ENCODE peak calls at places on chromosomes 13 and 19, in ten cellular contexts. K, H, N, V, Z, M, B, D, X and A are unnamed samples.

GRCh38 chr19:39953915-39954314 is 17.1 kb upstream of the PSMC4 start:
- DNase-seq in M (no peak), D (no peak), V (no peak), N (no peak), K (no peak), Z (no peak), H (no peak), B (no peak), X (no peak), A (no peak)

GRCh38 chr19:36417752-36418286 is 625 bp downstream of the ZFP82 start:
- DNase-seq in N (no peak), X (peak), B (no peak), V (no peak), M (no peak), D (peak), K (no peak), Z (no peak), H (no peak), A (no peak)

GRCh38 chr19:49954933-49955332 is 6.0 kb downstream of the SIGLEC11 start:
- DNase-seq in H (no peak), Z (no peak), K (no peak), B (no peak), N (no peak), X (no peak), V (no peak), D (no peak), M (no peak), A (no peak)

GRCh38 chr19:45238556-45238955 is 6.7 kb downstream of the EXOC3L2 start:
- DNase-seq in N (no peak), B (no peak), X (no peak), V (no peak), M (no peak), D (no peak), K (no peak), Z (no peak), H (no peak), A (no peak)

GRCh38 chr13:31870511-31870910 is 131.2 kb downstream of the RXFP2 start:
- DNase-seq in B (no peak), X (no peak), D (no peak), M (no peak), H (no peak), V (no peak), K (no peak), N (no peak), Z (no peak), A (no peak)

GRCh38 chr19:47595937-47596336 is 13.0 kb upstream of the BICRA start:
- DNase-seq in N (no peak), D (no peak), Z (no peak), M (no peak), H (no peak), B (no peak), K (no peak), X (no peak), V (no peak), A (no peak)

GRCh38 chr13:113045214-113046007 is 60.2 kb upstream of the F7 start:
- DNase-seq in D (no peak), N (no peak), X (no peak), M (no peak), H (no peak), B (no peak), K (no peak), V (no peak), Z (no peak), A (no peak)

GRCh38 chr13:98910501-98910951 is 67.3 kb downstream of the DOCK9 start:
- DNase-seq in K (no peak), V (no peak), H (peak), B (no peak), D (no peak), N (no peak), X (peak), M (peak), Z (peak), A (no peak)

GRCh38 chr19:22619371-22619770 is 14.8 kb upstream of the ZNF492 start:
- DNase-seq in D (no peak), B (no peak), X (no peak), M (peak), K (no peak), H (no peak), Z (no peak), N (no peak), V (no peak), A (no peak)

GRCh38 chr13:49933511-49933910 is 2.6 kb downstream of the SPRYD7 start:
- DNase-seq in Z (no peak), V (no peak), N (no peak), D (no peak), K (no peak), X (no peak), H (no peak), M (no peak), B (no peak), A (no peak)

GRCh38 chr19:55146078-55146647 is 2.8 kb downstream of the TNNT1 start:
- DNase-seq in K (no peak), M (no peak), D (peak), X (peak), N (peak), V (no peak), Z (no peak), B (no peak), H (peak), A (peak)

GRCh38 chr19:47414469-47414868 is 4.9 kb downstream of the MEIS3 start:
- DNase-seq in M (no peak), Z (no peak), H (no peak), B (peak), X (no peak), K (no peak), N (no peak), V (no peak), D (peak), A (peak)

GRCh38 chr13:74274946-74275345 is 140.7 kb upstream of the KLF12 start:
- DNase-seq in X (no peak), Z (no peak), B (no peak), K (no peak), N (no peak), H (no peak), D (no peak), V (no peak), M (no peak), A (no peak)

GRCh38 chr13:82848766-82849165 is 1033.5 kb downstream of the SLITRK1 start:
- DNase-seq in B (no peak), V (no peak), M (no peak), K (no peak), Z (no peak), D (no peak), N (no peak), H (no peak), X (no peak), A (no peak)

GRCh38 chr13:49046002-49046401 is 70.3 kb downstream of the FNDC3A start:
- DNase-seq in N (no peak), Z (no peak), B (no peak), M (no peak), X (no peak), V (no peak), D (no peak), H (no peak), K (no peak), A (no peak)

GRCh38 chr19:1852294-1852646 is 4.0 kb upstream of the REXO1 start:
- DNase-seq in Z (no peak), D (peak), V (no peak), B (no peak), N (no peak), X (peak), M (no peak), K (no peak), H (no peak), A (peak)

GRCh38 chr13:26872444-26873173 is 112.0 kb upstream of the GPR12 start:
- DNase-seq in K (no peak), H (peak), V (peak), B (peak), Z (peak), N (no peak), X (peak), M (peak), D (peak), A (peak)

GRCh38 chr13:103730407-103730806 is 664.2 kb upstream of the SLC10A2 start:
- DNase-seq in M (peak), X (no peak), B (no peak), N (no peak), K (no peak), Z (no peak), H (no peak), D (no peak), V (no peak), A (no peak)

GRCh38 chr19:422213-422916 is 13.4 kb upstream of the C2CD4C start:
- DNase-seq in N (no peak), B (no peak), V (no peak), D (no peak), H (no peak), M (no peak), K (no peak), Z (no peak), X (no peak), A (no peak)

GRCh38 chr19:4889034-4889825 is 13.5 kb downstream of the ARRDC5 start:
- DNase-seq in K (peak), N (no peak), H (peak), Z (no peak), M (no peak), V (no peak), D (no peak), X (no peak), B (no peak), A (peak)

GRCh38 chr19:16429066-16429758 is 42.6 kb downstream of the EPS15L1 start:
- DNase-seq in Z (peak), H (peak), X (no peak), B (no peak), K (no peak), N (peak), V (no peak), M (peak), D (no peak), A (no peak)

GRCh38 chr19:35267818-35268545 is 780 bp upstream of the USF2 start:
- DNase-seq in Z (peak), K (peak), D (peak), M (peak), H (peak), X (peak), V (peak), N (peak), B (no peak), A (peak)

GRCh38 chr13:30049692-30050091 is 199.3 kb upstream of the UBL3 start:
- DNase-seq in N (no peak), H (no peak), B (no peak), V (no peak), M (peak), X (peak), K (no peak), D (no peak), Z (no peak), A (no peak)

GRCh38 chr19:53182202-53182601 is 11.0 kb downstream of the ZNF665 start:
- DNase-seq in X (no peak), N (no peak), K (peak), Z (no peak), M (no peak), V (no peak), D (no peak), B (no peak), H (no peak), A (no peak)

GRCh38 chr19:11692127-11692790 is 46.5 kb downstream of the ZNF823 start:
- DNase-seq in B (no peak), M (no peak), X (no peak), D (no peak), V (no peak), Z (no peak), H (no peak), N (no peak), K (no peak), A (no peak)